ENCODE peak calls at places on chromosomes 1 and 21, in five cellular contexts. O, Q, L, Y and R are unnamed samples.

GRCh38 chr1:228037401-228038386 is 30.9 kb downstream of the WNT3A start:
- DNase-seq in Q (peak; percentile 24), L (no peak), O (peak; percentile 52), Y (no peak), R (no peak)

GRCh38 chr1:109089242-109090015 is 1.1 kb upstream of the TMEM167B start:
- DNase-seq in L (peak; percentile 36), Y (no peak), O (peak; percentile 34), Q (peak; percentile 82), R (peak; percentile 73)

GRCh38 chr1:93702828-93703183 is 21.2 kb upstream of the BCAR3 start:
- DNase-seq in Y (peak; percentile 25), Q (no peak), O (no peak), L (no peak), R (no peak)

GRCh38 chr1:26283226-26283853 is 3.5 kb downstream of the SH3BGRL3 start:
- DNase-seq in Y (no peak), Q (no peak), O (no peak), L (no peak), R (no peak)

GRCh38 chr1:241610056-241610815 is 29.9 kb downstream of the CHML start:
- DNase-seq in Q (peak; percentile 32), O (no peak), L (peak; percentile 57), Y (no peak), R (no peak)

GRCh38 chr1:93056214-93056613 is 22.9 kb upstream of the MTF2 start:
- DNase-seq in Q (no peak), Y (no peak), L (no peak), O (peak; percentile 32), R (no peak)

GRCh38 chr21:9767592-9768375 is 753.6 kb upstream of the TPTE start:
- DNase-seq in O (no peak), Y (no peak), Q (no peak), L (no peak), R (no peak)

GRCh38 chr1:91769698-91770232 is 116.2 kb downstream of the TGFBR3 start:
- DNase-seq in L (no peak), O (no peak), Q (no peak), Y (no peak), R (no peak)

GRCh38 chr1:38741341-38741740 is 118.2 kb downstream of the RRAGC start:
- DNase-seq in L (no peak), Y (no peak), Q (no peak), O (no peak), R (no peak)

GRCh38 chr1:156025873-156026272 is 5.1 kb upstream of the SSR2 start:
- DNase-seq in O (no peak), Q (peak; percentile 58), L (no peak), Y (no peak), R (no peak)

GRCh38 chr21:39885119-39885848 is 18.0 kb downstream of the PCP4 start:
- DNase-seq in L (no peak), Q (no peak), O (no peak), Y (no peak), R (no peak)

GRCh38 chr1:68173283-68174172 is 58.8 kb downstream of the WLS start:
- DNase-seq in Q (no peak), O (no peak), L (no peak), Y (no peak), R (no peak)

GRCh38 chr1:11285883-11286734 is 13.1 kb downstream of the UBIAD1 start:
- DNase-seq in Y (no peak), Q (no peak), O (no peak), L (no peak), R (no peak)

GRCh38 chr1:225224287-225224686 is 203.6 kb downstream of the LBR start:
- DNase-seq in L (no peak), Y (no peak), Q (no peak), O (no peak), R (no peak)

GRCh38 chr21:45802425-45802824 is 158.9 kb downstream of the PCBP3 start:
- DNase-seq in L (no peak), Q (no peak), Y (no peak), O (no peak), R (no peak)

GRCh38 chr1:172851077-172851476 is 192.2 kb downstream of the FASLG start:
- DNase-seq in Y (no peak), Q (no peak), L (no peak), O (no peak), R (no peak)

GRCh38 chr1:225762444-225762843 is 15.2 kb upstream of the SRP9 start:
- DNase-seq in Y (no peak), L (no peak), Q (no peak), O (no peak), R (no peak)

GRCh38 chr1:193013707-193014106 is 45.5 kb downstream of the UCHL5 start:
- DNase-seq in Y (no peak), Q (peak; percentile 33), L (no peak), O (no peak), R (no peak)

GRCh38 chr1:5597171-5597864 is 394.9 kb downstream of the NPHP4 start:
- DNase-seq in L (peak; percentile 55), Y (no peak), O (no peak), Q (no peak), R (no peak)

GRCh38 chr1:186079084-186079684 is 295.9 kb downstream of the TPR start:
- DNase-seq in Q (no peak), L (no peak), Y (no peak), O (no peak), R (no peak)

GRCh38 chr1:118250232-118250631 is 65.2 kb upstream of the SPAG17 start:
- DNase-seq in O (no peak), Y (no peak), Q (no peak), L (no peak), R (no peak)

GRCh38 chr1:25899792-25900191 is 6.4 kb downstream of the STMN1 start:
- DNase-seq in L (no peak), O (no peak), Q (no peak), Y (no peak), R (no peak)

GRCh38 chr21:45478816-45479669 is 63.2 kb downstream of the SLC19A1 start:
- DNase-seq in Q (no peak), Y (no peak), O (no peak), L (no peak), R (no peak)

GRCh38 chr1:222049176-222049575 is 307.3 kb upstream of the DUSP10 start:
- DNase-seq in L (no peak), Q (no peak), Y (no peak), O (no peak), R (no peak)

GRCh38 chr21:45006536-45007079 is 66.8 kb downstream of the SLX9 start:
- DNase-seq in Y (no peak), Q (no peak), O (no peak), L (no peak), R (no peak)

GRCh38 chr1:207304710-207305151 is 16.7 kb upstream of the CD55 start:
- DNase-seq in O (peak; percentile 65), Y (no peak), Q (no peak), L (no peak), R (no peak)

GRCh38 chr1:78672428-78672827 is 22.8 kb downstream of the IFI44 start:
- DNase-seq in L (no peak), Y (no peak), Q (no peak), O (no peak), R (no peak)

GRCh38 chr1:32770221-32770731 is 46.9 kb downstream of the YARS1 start:
- DNase-seq in L (no peak), Y (no peak), O (no peak), Q (no peak), R (no peak)

GRCh38 chr1:227769047-227769446 is 33.8 kb downstream of the SNAP47 start:
- DNase-seq in Y (no peak), Q (no peak), O (no peak), L (no peak), R (no peak)

GRCh38 chr1:181503130-181503810 is 20.0 kb downstream of the CACNA1E start:
- DNase-seq in O (no peak), Q (no peak), Y (no peak), L (no peak), R (peak; percentile 21)

GRCh38 chr1:915295-916172 is 8.2 kb upstream of the SAMD11 start:
- DNase-seq in Q (no peak), Y (no peak), O (no peak), L (no peak), R (no peak)

GRCh38 chr1:234214911-234215892 is 158.1 kb upstream of the COA6 start:
- DNase-seq in O (peak; percentile 76), L (peak; percentile 74), Q (peak; percentile 81), Y (no peak), R (no peak)

GRCh38 chr1:22105611-22106207 is 37.2 kb downstream of the WNT4 start:
- DNase-seq in O (peak; percentile 47), Y (peak; percentile 16), Q (no peak), L (peak; percentile 47), R (no peak)

GRCh38 chr1:169042377-169042776 is 64.1 kb upstream of the ATP1B1 start:
- DNase-seq in Q (no peak), O (no peak), Y (no peak), L (no peak), R (no peak)
- H3K27ac ChIP-seq in Q (no peak overlapping the region), O (no peak overlapping the region), Y (no peak overlapping the region), L (no peak overlapping the region), R (no peak overlapping the region)

DNA sequence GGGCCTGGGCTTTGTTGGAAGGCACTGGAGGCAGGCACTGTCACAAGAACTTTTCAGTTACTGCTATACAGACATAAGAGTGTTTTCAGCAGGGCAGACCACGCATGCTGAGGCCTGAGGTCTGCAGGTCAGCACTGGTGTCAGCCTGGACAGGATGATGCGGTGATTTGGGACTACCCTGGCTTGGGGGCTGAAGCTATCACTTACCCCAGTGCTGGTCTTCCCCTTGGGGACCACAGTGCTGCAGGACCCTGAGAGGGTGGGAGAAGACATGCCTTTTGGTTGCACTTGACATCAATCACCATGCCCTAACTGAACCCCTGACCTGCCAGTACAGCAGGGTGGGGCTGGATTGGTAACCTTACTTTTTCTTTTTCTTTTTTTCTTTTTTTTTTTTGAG is 9.2 kb downstream of the DMRTB1 start:
- DNase-seq in O (no peak), Q (no peak), L (no peak), Y (peak; percentile 1), R (no peak)
- H3K27ac ChIP-seq in O (no peak overlapping the region), Q (no peak overlapping the region), L (no peak overlapping the region), Y (no peak overlapping the region), R (no peak overlapping the region)

GRCh38 chr21:21997390-21998333 is 999.5 kb downstream of the NCAM2 start:
- DNase-seq in O (no peak), Y (no peak), L (no peak), Q (no peak), R (no peak)

GRCh38 chr21:21996891-21997290 is 998.7 kb downstream of the NCAM2 start:
- DNase-seq in Y (no peak), O (no peak), L (no peak), Q (no peak), R (no peak)
- H3K27ac ChIP-seq in Y (no peak overlapping the region), O (no peak overlapping the region), L (no peak overlapping the region), Q (no peak overlapping the region), R (no peak overlapping the region)

DNA sequence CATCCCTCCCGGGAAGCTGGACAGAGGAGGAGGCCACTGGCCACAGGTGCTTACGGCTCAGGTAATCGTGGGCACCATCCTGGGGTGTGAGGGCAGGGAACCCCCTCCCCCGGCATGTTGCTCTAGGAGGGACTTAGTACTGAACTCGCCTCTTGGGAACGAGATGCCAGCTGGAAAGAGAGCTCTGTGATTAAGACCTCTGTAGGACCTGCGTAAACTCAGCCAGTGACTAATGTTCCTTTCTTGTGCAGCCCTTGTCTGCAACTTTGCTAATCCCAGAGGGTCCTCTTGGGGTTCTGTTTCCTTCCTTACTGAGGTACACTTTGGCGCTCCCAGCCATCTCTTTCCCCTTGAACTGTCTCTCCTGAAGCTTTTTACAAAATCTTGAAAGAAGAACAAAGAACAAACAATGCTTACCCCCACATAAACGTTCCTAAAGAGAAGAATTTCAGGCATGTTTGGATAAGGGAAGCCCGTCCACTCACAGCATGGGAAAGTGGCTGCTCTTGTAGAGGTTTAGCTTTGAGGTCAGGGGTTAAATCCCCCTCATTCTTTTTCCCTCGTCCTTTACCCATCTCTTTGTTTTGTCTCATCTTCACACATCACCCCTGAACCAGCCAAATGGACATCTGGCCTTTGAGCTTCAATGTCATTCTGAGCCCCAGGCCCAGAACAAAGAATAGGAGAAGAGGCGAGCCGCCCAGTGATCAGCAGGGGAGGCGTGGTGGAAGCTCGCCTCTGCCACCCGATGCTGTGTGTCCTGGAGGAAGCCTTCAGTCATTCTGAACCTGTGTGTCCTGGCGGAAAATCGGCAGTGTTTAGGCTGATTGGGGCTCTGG is 37.4 kb downstream of the CITED4 start:
- DNase-seq in O (no peak), Y (no peak), L (no peak), Q (no peak), R (no peak)
- H3K27ac ChIP-seq in O (no peak overlapping the region), Y (no peak overlapping the region), L (no peak overlapping the region), Q (no peak overlapping the region), R (no peak overlapping the region)